ENCODE peak calls at places on chromosome 10, in ten cellular contexts. J, I, A, K, N, C, R, S, V and D are unnamed samples.

GRCh38 chr10:103895458-103896186 is 22.4 kb downstream of the STN1 start:
- DNase-seq in J (no peak), I (no peak), A (no peak), K (no peak), N (peak), C (no peak), R (no peak), S (peak), V (no peak), D (no peak)

GRCh38 chr10:117137031-117137910 is 799 bp downstream of the VAX1 start:
- DNase-seq in J (no peak), I (peak), A (peak), K (no peak), N (no peak), C (peak), R (peak), S (no peak), V (no peak), D (no peak)

GRCh38 chr10:105586451-105587098 is 945.5 kb downstream of the SORCS3 start:
- DNase-seq in J (no peak), I (no peak), A (no peak), K (no peak), N (no peak), C (no peak), R (no peak), S (peak), V (no peak), D (no peak)

GRCh38 chr10:31118561-31118960 is 86.9 kb upstream of the ZNF438 start:
- DNase-seq in J (no peak), I (no peak), A (no peak), K (no peak), N (no peak), C (no peak), R (no peak), S (peak), V (no peak), D (no peak)

GRCh38 chr10:85594239-85594638 is 772.4 kb downstream of the GRID1 start:
- DNase-seq in J (no peak), I (no peak), A (no peak), K (no peak), N (no peak), C (no peak), R (peak), S (no peak), V (no peak), D (no peak)

GRCh38 chr10:21273400-21273968 is 252.0 kb downstream of the SKIDA1 start:
- DNase-seq in J (no peak), I (no peak), A (no peak), K (no peak), N (no peak), C (no peak), R (no peak), S (no peak), V (no peak), D (no peak)

GRCh38 chr10:96606216-96606615 is 19.4 kb upstream of the TM9SF3 start:
- DNase-seq in J (no peak), I (no peak), A (no peak), K (no peak), N (no peak), C (no peak), R (no peak), S (peak), V (no peak), D (no peak)

GRCh38 chr10:110434477-110435096 is 63.1 kb upstream of the DUSP5 start:
- DNase-seq in J (no peak), I (no peak), A (no peak), K (no peak), N (no peak), C (no peak), R (no peak), S (no peak), V (no peak), D (no peak)

GRCh38 chr10:677750-678661 is 11.5 kb downstream of the DIP2C start:
- DNase-seq in J (no peak), I (no peak), A (no peak), K (no peak), N (no peak), C (peak), R (no peak), S (no peak), V (no peak), D (no peak)

GRCh38 chr10:11713186-11713743 is 28.9 kb upstream of the ECHDC3 start:
- DNase-seq in J (peak), I (no peak), A (no peak), K (no peak), N (no peak), C (no peak), R (no peak), S (peak), V (no peak), D (no peak)

GRCh38 chr10:2303169-2303568 is 565.8 kb upstream of the ADARB2 start:
- DNase-seq in J (no peak), I (no peak), A (no peak), K (no peak), N (no peak), C (no peak), R (no peak), S (no peak), V (no peak), D (no peak)

GRCh38 chr10:33248638-33249037 is 85.8 kb downstream of the NRP1 start:
- DNase-seq in J (peak), I (no peak), A (no peak), K (no peak), N (no peak), C (no peak), R (no peak), S (peak), V (no peak), D (no peak)

GRCh38 chr10:11748866-11749265 is 6.7 kb downstream of the ECHDC3 start:
- DNase-seq in J (no peak), I (no peak), A (no peak), K (no peak), N (no peak), C (no peak), R (no peak), S (no peak), V (no peak), D (no peak)

GRCh38 chr10:79158004-79158340 is 89.2 kb downstream of the ZMIZ1 start:
- DNase-seq in J (no peak), I (no peak), A (no peak), K (no peak), N (no peak), C (no peak), R (no peak), S (no peak), V (no peak), D (no peak)

GRCh38 chr10:3779146-3779707 is 5.8 kb downstream of the KLF6 start:
- DNase-seq in J (no peak), I (no peak), A (peak), K (no peak), N (no peak), C (no peak), R (no peak), S (no peak), V (no peak), D (no peak)

GRCh38 chr10:58839771-58840170 is 327.1 kb downstream of the BICC1 start:
- DNase-seq in J (no peak), I (no peak), A (no peak), K (no peak), N (no peak), C (no peak), R (no peak), S (no peak), V (no peak), D (no peak)

GRCh38 chr10:93080350-93081046 is 6.8 kb downstream of the CYP26A1 start:
- DNase-seq in J (peak), I (peak), A (peak), K (peak), N (no peak), C (peak), R (peak), S (peak), V (peak), D (peak)